ENCODE peak calls at places on chromosome 15, in nine cellular contexts. One of them, this sample, is unnamed.

GRCh38 chr15:26160343-26160742 is 297.2 kb upstream of the ATP10A start:
- DNase-seq in Ammon's horn: no peak
- DNase-seq in GM10248: no peak
- DNase-seq in transverse colon: no peak
- DNase-seq in Calu3: no peak
- DNase-seq in activated naive CD4-positive, alpha-beta T cell treated with Interleukin-2 at 50 U/mL for 16 hours: no peak
- DNase-seq in left kidney: no peak
- DNase-seq in activated gamma-delta T cell treated with Interleukin-2 at 50 U/mL for 16 hours: no peak
- DNase-seq in amniotic epithelial cell: no peak
- DNase-seq in this sample: no peak

GRCh38 chr15:78035861-78036476 is 41.5 kb downstream of the TBC1D2B start:
- DNase-seq in Ammon's horn: no peak
- DNase-seq in GM10248: no peak
- DNase-seq in transverse colon: no peak
- DNase-seq in Calu3: no peak
- DNase-seq in activated naive CD4-positive, alpha-beta T cell treated with Interleukin-2 at 50 U/mL for 16 hours: no peak
- DNase-seq in left kidney: no peak
- DNase-seq in activated gamma-delta T cell treated with Interleukin-2 at 50 U/mL for 16 hours: no peak
- DNase-seq in amniotic epithelial cell: no peak
- DNase-seq in this sample: no peak

GRCh38 chr15:75786564-75786925 is 56.7 kb upstream of the UBE2Q2 start:
- DNase-seq in Ammon's horn: no peak
- DNase-seq in GM10248: no peak
- DNase-seq in transverse colon: no peak
- DNase-seq in Calu3: no peak
- DNase-seq in activated naive CD4-positive, alpha-beta T cell treated with Interleukin-2 at 50 U/mL for 16 hours: no peak
- DNase-seq in left kidney: peak
- DNase-seq in activated gamma-delta T cell treated with Interleukin-2 at 50 U/mL for 16 hours: no peak
- DNase-seq in amniotic epithelial cell: no peak
- DNase-seq in this sample: no peak

GRCh38 chr15:44706946-44707636 is 4.0 kb downstream of the PATL2 start:
- DNase-seq in Ammon's horn: no peak
- DNase-seq in GM10248: no peak
- DNase-seq in transverse colon: peak
- DNase-seq in Calu3: peak
- DNase-seq in activated naive CD4-positive, alpha-beta T cell treated with Interleukin-2 at 50 U/mL for 16 hours: no peak
- DNase-seq in left kidney: no peak
- DNase-seq in activated gamma-delta T cell treated with Interleukin-2 at 50 U/mL for 16 hours: no peak
- DNase-seq in amniotic epithelial cell: no peak
- DNase-seq in this sample: no peak

GRCh38 chr15:84023636-84024035 is 211.9 kb upstream of the GOLGA6L4 start:
- DNase-seq in Ammon's horn: no peak
- DNase-seq in GM10248: peak
- DNase-seq in transverse colon: peak
- DNase-seq in Calu3: peak
- DNase-seq in activated naive CD4-positive, alpha-beta T cell treated with Interleukin-2 at 50 U/mL for 16 hours: no peak
- DNase-seq in left kidney: peak
- DNase-seq in activated gamma-delta T cell treated with Interleukin-2 at 50 U/mL for 16 hours: no peak
- DNase-seq in amniotic epithelial cell: peak
- DNase-seq in this sample: peak

GRCh38 chr15:69282128-69282743 is 16.5 kb upstream of the PAQR5 start:
- DNase-seq in Ammon's horn: no peak
- DNase-seq in GM10248: no peak
- DNase-seq in transverse colon: no peak
- DNase-seq in Calu3: no peak
- DNase-seq in activated naive CD4-positive, alpha-beta T cell treated with Interleukin-2 at 50 U/mL for 16 hours: no peak
- DNase-seq in left kidney: no peak
- DNase-seq in activated gamma-delta T cell treated with Interleukin-2 at 50 U/mL for 16 hours: no peak
- DNase-seq in amniotic epithelial cell: no peak
- DNase-seq in this sample: no peak

GRCh38 chr15:66163553-66163952 is 90.0 kb downstream of the MEGF11 start:
- DNase-seq in Ammon's horn: no peak
- DNase-seq in GM10248: no peak
- DNase-seq in transverse colon: no peak
- DNase-seq in Calu3: no peak
- DNase-seq in activated naive CD4-positive, alpha-beta T cell treated with Interleukin-2 at 50 U/mL for 16 hours: no peak
- DNase-seq in left kidney: peak
- DNase-seq in activated gamma-delta T cell treated with Interleukin-2 at 50 U/mL for 16 hours: no peak
- DNase-seq in amniotic epithelial cell: no peak
- DNase-seq in this sample: no peak

GRCh38 chr15:70605606-70606410 is 157.6 kb downstream of the UACA start:
- DNase-seq in Ammon's horn: peak
- DNase-seq in GM10248: no peak
- DNase-seq in transverse colon: peak
- DNase-seq in Calu3: no peak
- DNase-seq in activated naive CD4-positive, alpha-beta T cell treated with Interleukin-2 at 50 U/mL for 16 hours: no peak
- DNase-seq in left kidney: peak
- DNase-seq in activated gamma-delta T cell treated with Interleukin-2 at 50 U/mL for 16 hours: no peak
- DNase-seq in amniotic epithelial cell: peak
- DNase-seq in this sample: peak

GRCh38 chr15:47119349-47119748 is 598.0 kb upstream of the SEMA6D start:
- DNase-seq in Ammon's horn: no peak
- DNase-seq in GM10248: no peak
- DNase-seq in transverse colon: no peak
- DNase-seq in Calu3: no peak
- DNase-seq in activated naive CD4-positive, alpha-beta T cell treated with Interleukin-2 at 50 U/mL for 16 hours: no peak
- DNase-seq in left kidney: no peak
- DNase-seq in activated gamma-delta T cell treated with Interleukin-2 at 50 U/mL for 16 hours: no peak
- DNase-seq in amniotic epithelial cell: no peak
- DNase-seq in this sample: no peak

This sample was measured in iris pigment epithelial cell.